ENCODE peak calls at places on chromosomes 5 and 9, in four cellular contexts. C, K, P and X are unnamed samples.

GRCh38 chr5:170265527-170265926 is 32.0 kb downstream of the LCP2 start:
- DNase-seq in P (no peak), K (peak; percentile 86), C (peak; percentile 43), X (no peak)

GRCh38 chr9:9492506-9492905 is 1120.3 kb downstream of the PTPRD start:
- DNase-seq in K (no peak), P (no peak), C (no peak), X (no peak)

GRCh38 chr9:78074385-78075291 is 43.0 kb upstream of the GNAQ start:
- DNase-seq in C (no peak), K (no peak), P (no peak), X (no peak)

GRCh38 chr9:137198748-137199276 is 1.7 kb downstream of the TPRN start:
- DNase-seq in P (no peak), K (no peak), C (no peak), X (peak; percentile 38)

GRCh38 chr5:37839441-37840035 is 303 bp downstream of the GDNF start:
- DNase-seq in P (peak; percentile 57), K (peak; percentile 89), C (peak; percentile 71), X (no peak)

GRCh38 chr5:122959740-122960450 is 76.6 kb downstream of the PPIC start:
- DNase-seq in P (no peak), K (no peak), C (no peak), X (no peak)

GRCh38 chr9:97853844-97854695 is 1.0 kb downstream of the FOXE1 start:
- DNase-seq in C (no peak), P (peak; percentile 41), K (no peak), X (no peak)

GRCh38 chr9:88278036-88278435 is 110.2 kb upstream of the SPIN1 start:
- DNase-seq in K (no peak), P (no peak), C (no peak), X (no peak)

GRCh38 chr9:3447143-3447542 is 78.7 kb downstream of the RFX3 start:
- DNase-seq in P (no peak), K (no peak), C (no peak), X (no peak)

GRCh38 chr9:4748612-4749011 is 7.6 kb upstream of the AK3 start:
- DNase-seq in P (no peak), K (no peak), C (no peak), X (no peak)

GRCh38 chr9:28264368-28264767 is 691.1 kb upstream of the C9orf72 start:
- DNase-seq in C (no peak), P (no peak), K (no peak), X (no peak)

GRCh38 chr5:133130387-133131118 is 78.7 kb downstream of the HSPA4 start:
- DNase-seq in K (no peak), P (no peak), C (no peak), X (no peak)

GRCh38 chr5:148559461-148559860 is 94.9 kb downstream of the HTR4 start:
- DNase-seq in K (no peak), P (no peak), C (no peak), X (peak; percentile 47)

GRCh38 chr5:139453683-139454567 is 8.6 kb downstream of the ECSCR start:
- DNase-seq in C (no peak), P (no peak), K (no peak), X (no peak)

GRCh38 chr5:31225118-31225517 is 31.6 kb downstream of the CDH6 start:
- DNase-seq in C (no peak), K (no peak), P (no peak), X (no peak)

GRCh38 chr5:153896701-153897100 is 142.0 kb downstream of the FAM114A2 start:
- DNase-seq in C (no peak), K (no peak), P (no peak), X (no peak)

GRCh38 chr5:95857185-95857945 is 34.8 kb upstream of the GLRX start:
- DNase-seq in K (peak; percentile 95), P (no peak), C (peak; percentile 74), X (peak; percentile 77)
- TF ChIP-seq EP300 in K (peak; percentile 78), P (no peak), C (peak; percentile 87), X (peak; percentile 97)

GRCh38 chr5:86118542-86118941 is 499.2 kb upstream of the COX7C start:
- DNase-seq in P (peak; percentile 1), K (no peak), C (no peak), X (no peak)
- TF ChIP-seq CTCF in P (no peak), K (no peak), C (no peak), X (no peak)

GRCh38 chr5:151128817-151129216 is 28.8 kb downstream of the ANXA6 start:
- DNase-seq in P (no peak), C (no peak), K (no peak), X (no peak)

GRCh38 chr5:151132959-151133358 is 24.6 kb downstream of the ANXA6 start:
- DNase-seq in C (no peak), P (no peak), K (no peak), X (no peak)

GRCh38 chr5:151130235-151130921 is 27.2 kb downstream of the ANXA6 start:
- DNase-seq in K (no peak), C (no peak), P (no peak), X (no peak)

GRCh38 chr5:151134228-151134627 is 23.4 kb downstream of the ANXA6 start:
- DNase-seq in P (no peak), C (no peak), K (no peak), X (peak; percentile 35)

DNA sequence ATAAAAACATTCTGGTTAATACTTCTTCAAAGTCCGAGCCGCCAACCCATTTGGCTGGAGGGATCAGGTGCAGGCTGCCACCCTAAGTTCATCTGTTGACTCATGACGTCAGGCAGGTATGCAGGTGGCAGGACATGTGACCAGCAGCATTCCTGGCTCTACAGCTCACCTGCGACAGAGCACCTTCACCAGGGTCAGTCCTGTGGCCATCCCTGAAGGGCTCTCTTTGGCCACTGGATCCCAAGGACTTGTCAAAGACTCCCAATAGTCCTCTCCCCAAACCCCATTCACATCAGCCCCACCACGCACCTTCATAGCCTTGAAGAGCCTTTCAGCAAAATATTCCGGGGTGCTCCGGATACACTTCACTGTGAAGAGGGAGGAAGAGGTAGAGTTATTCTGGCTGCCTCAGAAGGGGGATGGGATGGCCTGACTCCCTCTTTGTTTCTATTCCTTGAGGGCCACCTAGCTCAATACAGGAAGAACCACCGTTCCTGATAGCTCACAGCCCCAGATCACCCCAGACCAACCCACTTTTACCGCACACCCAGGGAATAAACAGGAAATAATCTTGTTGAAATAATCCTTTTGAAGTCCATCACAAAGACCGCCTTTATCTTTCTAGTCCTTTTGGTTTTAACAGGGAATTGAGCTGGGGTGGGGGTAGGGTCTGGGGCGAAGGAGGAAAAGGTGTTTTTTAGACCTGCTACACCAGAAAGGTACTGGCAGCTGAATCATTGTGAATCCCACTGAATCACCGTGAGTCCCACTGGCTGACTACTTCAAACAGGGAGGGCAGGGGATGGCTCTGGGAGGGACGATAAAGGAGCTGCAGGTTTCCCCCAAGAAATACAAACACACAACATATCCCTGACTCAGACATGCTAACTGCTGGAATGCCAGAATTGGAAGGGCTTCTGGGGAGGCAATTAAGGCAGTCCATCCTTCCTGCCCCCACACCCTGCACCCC is 26.4 kb downstream of the ANXA6 start:
- DNase-seq in P (no peak), C (no peak), K (no peak), X (peak; percentile 83)
- TF ChIP-seq EP300 in P (no peak), C (no peak), K (no peak), X (no peak)

DNA sequence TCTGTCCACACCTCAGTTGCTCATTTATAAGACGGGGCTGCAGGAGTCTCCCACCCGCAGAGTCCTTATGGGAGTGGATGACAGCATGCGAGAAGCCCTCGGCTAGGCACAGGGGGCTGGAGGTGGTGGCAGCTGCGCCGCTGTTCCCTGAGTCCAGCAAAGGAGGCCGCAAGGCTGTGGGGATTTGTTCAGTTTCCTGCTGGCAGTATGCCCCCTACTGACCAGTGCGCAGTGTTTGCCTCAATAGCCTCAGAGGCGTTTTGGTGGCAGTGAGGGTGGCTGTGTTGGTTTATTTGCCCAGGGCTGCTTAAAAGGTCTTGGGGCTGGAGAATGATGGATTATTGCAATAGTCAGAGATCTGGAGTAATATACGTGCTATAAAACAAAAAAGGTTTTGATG is 176.3 kb upstream of the OTULINL start:
- DNase-seq in K (no peak), C (no peak), P (peak; percentile 35), X (no peak)
- TF ChIP-seq CTCF in K (no peak), C (no peak), P (peak; percentile 16), X (no peak)

GRCh38 chr9:90428517-90428916 is 214.1 kb downstream of the DIRAS2 start:
- DNase-seq in P (no peak), K (no peak), C (no peak), X (no peak)

GRCh38 chr9:90432951-90433350 is 209.7 kb downstream of the DIRAS2 start:
- DNase-seq in P (no peak), C (no peak), K (no peak), X (no peak)

DNA sequence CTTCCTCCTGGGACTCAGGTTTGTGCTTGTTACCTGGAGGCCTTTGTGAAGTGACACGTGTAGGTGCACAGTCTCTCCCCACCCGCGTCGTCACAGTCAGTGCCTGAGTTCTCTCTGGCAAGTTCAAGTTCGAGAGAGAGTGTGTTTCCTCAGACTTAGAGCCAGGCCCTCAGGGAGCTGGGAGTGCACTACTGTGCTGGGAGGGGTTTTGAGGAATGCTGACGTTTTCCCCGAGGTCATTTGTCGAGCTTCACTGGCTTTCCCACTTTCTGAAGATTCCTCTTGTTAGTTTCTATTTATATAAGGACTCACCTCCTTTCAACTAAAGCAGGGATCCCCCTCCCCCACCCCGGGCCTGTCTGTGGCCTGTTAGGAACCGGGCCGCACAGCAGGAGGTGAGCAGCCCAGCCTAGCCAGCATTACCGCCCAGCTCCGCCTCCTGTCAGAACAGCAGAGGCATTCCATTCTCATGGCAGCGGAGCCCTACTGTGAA is 209.2 kb downstream of the DIRAS2 start:
- DNase-seq in P (peak; percentile 32), K (no peak), C (no peak), X (peak; percentile 31)
- TF ChIP-seq EP300 in P (no peak), K (no peak), C (no peak), X (no peak)

GRCh38 chr9:15308511-15308910 is 1.5 kb upstream of the TTC39B start:
- DNase-seq in P (no peak), C (no peak), K (no peak), X (no peak)

GRCh38 chr9:15306068-15306756 is 804 bp downstream of the TTC39B start:
- DNase-seq in P (no peak), C (peak; percentile 70), K (peak; percentile 79), X (peak; percentile 83)

GRCh38 chr9:15306757-15307522 is at the start of gene TTC39B:
- DNase-seq in K (peak; percentile 96), P (peak; percentile 74), C (peak; percentile 95), X (peak; percentile 96)

GRCh38 chr9:15304620-15305019 is 2.4 kb downstream of the TTC39B start:
- DNase-seq in P (no peak), K (no peak), C (no peak), X (no peak)

DNA sequence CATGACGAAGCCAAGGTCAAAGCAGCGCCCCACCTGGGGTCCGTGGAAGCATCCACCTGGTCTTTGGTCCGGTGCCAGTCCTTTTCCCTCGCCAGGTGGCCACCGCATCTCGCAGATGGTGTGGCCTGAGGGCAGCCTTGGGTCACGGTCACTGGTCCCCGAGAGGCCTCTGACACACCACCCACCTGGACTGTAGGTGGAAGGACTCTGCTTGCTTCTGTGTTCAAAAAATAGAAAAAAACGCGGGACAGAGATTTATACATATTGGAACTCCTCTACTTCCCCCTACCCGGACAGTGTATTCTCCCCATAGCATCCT is 466 bp upstream of the TTC39B start:
- DNase-seq in K (no peak), P (no peak), C (no peak), X (no peak)
- TF ChIP-seq CTCF in K (no peak), P (peak; percentile 6), C (no peak), X (no peak)

GRCh38 chr9:107218834-107219485 is 64.1 kb upstream of the RAD23B start:
- DNase-seq in P (no peak), C (no peak), K (no peak), X (no peak)
- TF ChIP-seq EP300 in P (no peak), C (no peak), K (no peak), X (no peak)